ENCODE peak calls at places on chromosome 20, in six cellular contexts. R is naive thymus-derived CD4-positive, alpha-beta T cell; Y is endothelial cell of umbilical vein; I is CD4-positive, alpha-beta memory T cell; O is right cardiac atrium; M is uterus. S is an unnamed sample.
A peak's percentile ranks its signal among the peaks of the same experiment; 100 is the strongest.

GRCh38 chr20:14764511-14765369 is 427.3 kb upstream of the FLRT3 start:
- DNase-seq in R (no peak), O (no peak), Y (no peak), M (no peak), I (no peak), S (no peak)

GRCh38 chr20:37265152-37265551 is 3.5 kb upstream of the GHRH start:
- DNase-seq in Y (no peak), M (no peak), R (no peak), O (no peak), I (no peak), S (no peak)

GRCh38 chr20:47338131-47338628 is 18.3 kb downstream of the ZMYND8 start:
- DNase-seq in O (peak; percentile 72), I (no peak), M (no peak), R (no peak), Y (no peak), S (no peak)

GRCh38 chr20:13611726-13612125 is 27.0 kb downstream of the TASP1 start:
- DNase-seq in M (no peak), Y (no peak), R (no peak), O (no peak), I (no peak), S (no peak)

GRCh38 chr20:38937978-38938473 is 11.8 kb downstream of the FAM83D start:
- DNase-seq in I (no peak), O (no peak), M (no peak), R (no peak), Y (no peak), S (no peak)

GRCh38 chr20:58555078-58555765 is 40.0 kb upstream of the APCDD1L start:
- DNase-seq in O (no peak), M (no peak), I (no peak), Y (peak; percentile 77), R (no peak), S (no peak)

GRCh38 chr20:36309643-36310042 is 3.5 kb downstream of the DLGAP4 start:
- DNase-seq in R (no peak), O (no peak), Y (no peak), I (no peak), M (no peak), S (no peak)

GRCh38 chr20:31579245-31579644 is 25.8 kb upstream of the ID1 start:
- DNase-seq in R (no peak), M (no peak), I (no peak), Y (no peak), O (no peak), S (no peak)

GRCh38 chr20:11216451-11217314 is 542.9 kb upstream of the JAG1 start:
- DNase-seq in M (no peak), Y (peak; percentile 88), R (no peak), I (no peak), O (peak; percentile 58), S (no peak)

GRCh38 chr20:9142809-9143208 is 73.9 kb downstream of the PLCB4 start:
- DNase-seq in I (no peak), M (no peak), R (no peak), Y (no peak), O (no peak), S (no peak)

GRCh38 chr20:42340358-42340757 is 722.2 kb upstream of the CHD6 start:
- DNase-seq in O (peak; percentile 69), I (no peak), M (no peak), Y (no peak), R (no peak), S (no peak)

GRCh38 chr20:47727170-47727880 is 58.0 kb downstream of the SULF2 start:
- DNase-seq in Y (no peak), R (peak; percentile 43), O (peak; percentile 75), I (peak; percentile 91), M (no peak), S (peak; percentile 83)

GRCh38 chr20:36528875-36529425 is 12.4 kb upstream of the MYL9 start:
- DNase-seq in M (no peak), R (no peak), O (no peak), Y (no peak), I (no peak), S (no peak)

GRCh38 chr20:41738584-41739193 is 120.5 kb upstream of the CHD6 start:
- DNase-seq in I (no peak), Y (peak; percentile 38), R (no peak), M (no peak), O (peak; percentile 62), S (no peak)

GRCh38 chr20:6122873-6123649 is at the start of gene FERMT1:
- DNase-seq in O (peak; percentile 81), M (peak; percentile 22), R (no peak), Y (peak; percentile 31), I (no peak), S (no peak)

GRCh38 chr20:6705106-6705766 is 62.2 kb upstream of the BMP2 start:
- DNase-seq in R (no peak), Y (no peak), O (no peak), M (no peak), I (no peak), S (no peak)

GRCh38 chr20:46568570-46569129 is 18.2 kb upstream of the OCSTAMP start:
- DNase-seq in O (peak; percentile 96), M (peak; percentile 65), Y (peak; percentile 85), R (no peak), I (no peak), S (no peak)

GRCh38 chr20:13294522-13294921 is 73.4 kb downstream of the ISM1 start:
- DNase-seq in R (no peak), I (no peak), Y (no peak), M (no peak), O (no peak), S (no peak)

GRCh38 chr20:25310921-25311728 is 63.2 kb downstream of the PYGB start:
- DNase-seq in R (no peak), Y (no peak), O (peak; percentile 18), M (no peak), I (no peak), S (no peak)

GRCh38 chr20:4856022-4856755 is 134.5 kb downstream of the PRND start:
- DNase-seq in O (no peak), M (no peak), R (no peak), Y (no peak), I (no peak), S (no peak)

GRCh38 chr20:6178537-6178936 is 55.7 kb upstream of the FERMT1 start:
- DNase-seq in Y (peak; percentile 67), M (no peak), I (no peak), O (no peak), R (no peak), S (no peak)

GRCh38 chr20:25247100-25247665 is 702 bp upstream of the PYGB start:
- DNase-seq in R (no peak), M (peak; percentile 63), O (peak; percentile 90), Y (peak; percentile 77), I (no peak), S (peak; percentile 54)

GRCh38 chr20:16615199-16615598 is 42.0 kb upstream of the KIF16B start:
- DNase-seq in Y (peak; percentile 5), R (no peak), I (no peak), M (no peak), O (peak; percentile 65), S (no peak)

DNA sequence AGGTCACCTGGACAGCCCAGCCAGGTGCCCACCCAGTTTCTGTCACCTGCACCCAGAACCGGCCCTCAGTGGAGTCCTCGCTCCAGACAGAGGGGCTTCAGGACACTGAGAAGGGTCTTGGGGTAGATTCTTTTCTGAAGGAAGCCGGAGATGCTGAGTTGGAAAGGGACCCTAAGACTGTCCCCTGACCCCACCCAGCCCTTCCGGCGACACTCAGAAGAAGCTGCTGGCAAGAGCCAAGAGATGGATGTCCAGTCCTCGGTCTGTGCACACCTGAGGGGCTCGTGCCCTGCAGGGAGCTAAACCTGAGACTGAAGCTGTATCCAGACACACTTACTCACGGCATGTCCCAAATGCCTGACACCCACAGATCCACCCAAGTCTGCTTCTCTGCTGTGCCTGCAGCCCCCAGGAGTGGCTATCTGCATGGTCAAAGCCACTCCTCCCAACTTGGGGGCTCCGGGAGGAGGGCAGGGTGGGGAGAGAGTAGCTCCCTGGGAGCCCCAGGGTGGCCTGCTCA is 20.2 kb downstream of the NTSR1 start:
- DNase-seq in Y (no peak), I (no peak), R (no peak), M (no peak), O (peak; percentile 40), S (no peak)
- H3K4me1 ChIP-seq in Y (no peaks in the 10 kb centered on the region), I (peaks cover 16% of the 10 kb centered on the region), R (peaks cover 7% of the 10 kb centered on the region), M (no peaks in the 10 kb centered on the region), O (no peaks in the 10 kb centered on the region), S (peaks cover 12% of the 10 kb centered on the region)

DNA sequence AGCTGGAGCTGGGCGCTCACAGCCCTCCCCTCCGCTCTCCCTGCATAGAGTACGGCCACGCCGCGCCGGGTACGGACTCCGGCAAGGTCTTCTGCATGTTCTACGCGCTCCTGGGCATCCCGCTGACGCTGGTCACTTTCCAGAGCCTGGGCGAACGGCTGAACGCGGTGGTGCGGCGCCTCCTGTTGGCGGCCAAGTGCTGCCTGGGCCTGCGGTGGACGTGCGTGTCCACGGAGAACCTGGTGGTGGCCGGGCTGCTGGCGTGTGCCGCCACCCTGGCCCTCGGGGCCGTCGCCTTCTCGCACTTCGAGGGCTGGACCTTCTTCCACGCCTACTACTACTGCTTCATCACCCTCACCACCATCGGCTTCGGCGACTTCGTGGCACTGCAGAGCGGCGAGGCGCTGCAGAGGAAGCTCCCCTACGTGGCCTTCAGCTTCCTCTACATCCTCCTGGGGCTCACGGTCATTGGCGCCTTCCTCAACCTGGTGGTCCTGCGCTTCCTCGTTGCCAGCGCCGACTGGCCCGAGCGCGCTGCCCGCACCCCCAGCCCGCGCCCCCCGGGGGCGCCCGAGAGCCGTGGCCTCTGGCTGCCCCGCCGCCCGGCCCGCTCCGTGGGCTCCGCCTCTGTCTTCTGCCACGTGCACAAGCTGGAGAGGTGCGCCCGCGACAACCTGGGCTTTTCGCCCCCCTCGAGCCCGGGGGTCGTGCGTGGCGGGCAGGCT is 4.6 kb downstream of the KCNK15 start:
- DNase-seq in I (no peak), O (peak; percentile 63), M (no peak), Y (no peak), R (peak; percentile 22), S (no peak)
- H3K4me1 ChIP-seq in I (peaks cover 5% of the 10 kb centered on the region), O (peaks cover 3% of the 10 kb centered on the region), M (no peaks in the 10 kb centered on the region), Y (peaks cover 4% of the 10 kb centered on the region), R (peaks cover 6% of the 10 kb centered on the region), S (peaks cover 4% of the 10 kb centered on the region)

GRCh38 chr20:33828912-33829560 is 17.9 kb downstream of the CHMP4B start:
- DNase-seq in R (no peak), I (no peak), Y (no peak), M (no peak), O (no peak), S (no peak)
- H3K4me1 ChIP-seq in R (peaks cover 32% of the 10 kb centered on the region), I (peaks cover 58% of the 10 kb centered on the region), Y (peaks cover 12% of the 10 kb centered on the region), M (peaks cover 14% of the 10 kb centered on the region), O (peaks cover 52% of the 10 kb centered on the region), S (peaks cover 38% of the 10 kb centered on the region)

DNA sequence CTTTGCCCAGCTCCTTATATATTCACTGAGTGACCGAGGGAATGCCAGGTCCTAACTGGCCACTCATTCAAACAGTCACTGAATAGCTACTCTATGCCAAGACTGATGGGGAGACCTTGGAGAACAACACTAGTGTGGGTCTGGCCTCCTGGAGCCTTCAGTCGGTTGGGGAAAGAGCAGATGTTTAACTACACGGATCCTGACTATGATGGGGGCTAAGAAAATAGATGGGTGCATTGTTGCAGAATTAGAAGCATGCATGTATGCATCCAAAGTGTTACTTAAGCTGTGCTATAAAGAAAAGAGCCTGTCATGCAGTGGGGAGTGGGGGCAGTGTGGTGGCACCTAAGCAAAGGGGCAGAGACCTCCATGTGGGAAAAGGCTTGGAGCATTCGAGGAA is 6.5 kb downstream of the FKBP1A start:
- DNase-seq in M (no peak), O (no peak), Y (no peak), R (no peak), I (no peak), S (no peak)
- H3K4me1 ChIP-seq in M (peaks cover 11% of the 10 kb centered on the region), O (peaks cover 25% of the 10 kb centered on the region), Y (peaks cover 92% of the 10 kb centered on the region), R (peaks cover 74% of the 10 kb centered on the region), I (peaks cover 95% of the 10 kb centered on the region), S (peaks cover 83% of the 10 kb centered on the region)

GRCh38 chr20:40449144-40449543 is 239.9 kb downstream of the MAFB start:
- DNase-seq in Y (no peak), O (no peak), I (no peak), M (no peak), R (no peak), S (no peak)
- H3K4me1 ChIP-seq in Y (no peaks in the 10 kb centered on the region), O (peaks cover 2% of the 10 kb centered on the region), I (no peaks in the 10 kb centered on the region), M (no peaks in the 10 kb centered on the region), R (no peaks in the 10 kb centered on the region), S (no peaks in the 10 kb centered on the region)

S was measured in CD8-positive, alpha-beta memory T cell.